ENCODE peak calls at places on chromosomes 12 and 14, in eight cellular contexts. Z, K, R, X, I, G, S and C are unnamed samples. For H3K4me1, the result is how much of the 10 kb centered on the place peaks cover.

GRCh38 chr12:66636771-66637170 is 42.1 kb downstream of the GRIP1 start:
- DNase-seq in G (peak), R (no peak), S (peak), X (no peak), Z (no peak), K (peak), I (no peak), C (no peak)

GRCh38 chr12:107448198-107448597 is 237.4 kb upstream of the PWP1 start:
- DNase-seq in I (peak), S (no peak), Z (peak), R (no peak), G (no peak), X (peak), K (peak), C (no peak)

GRCh38 chr12:30622509-30622908 is 73.2 kb downstream of the IPO8 start:
- DNase-seq in I (peak), G (no peak), K (no peak), S (no peak), Z (no peak), R (no peak), X (peak), C (no peak)

GRCh38 chr12:21980544-21980943 is 39.3 kb upstream of the ABCC9 start:
- DNase-seq in X (no peak), I (no peak), R (no peak), Z (no peak), S (no peak), G (no peak), K (no peak), C (no peak)

GRCh38 chr14:61992139-61992538 is 229.9 kb downstream of the SNAPC1 start:
- DNase-seq in Z (peak), G (no peak), X (no peak), K (peak), S (no peak), I (no peak), R (no peak), C (no peak)

GRCh38 chr12:113104953-113105510 is 30.5 kb downstream of the RASAL1 start:
- DNase-seq in K (no peak), X (no peak), Z (no peak), S (no peak), G (no peak), R (no peak), I (no peak), C (no peak)

GRCh38 chr12:27817761-27818160 is 37.7 kb upstream of the MANSC4 start:
- DNase-seq in R (no peak), I (no peak), G (no peak), K (no peak), X (no peak), Z (no peak), S (no peak), C (no peak)

GRCh38 chr12:86801439-86801838 is 545.2 kb upstream of the MGAT4C start:
- DNase-seq in G (no peak), R (no peak), K (no peak), I (no peak), S (no peak), X (no peak), Z (no peak), C (no peak)

GRCh38 chr14:67513631-67514108 is 19.4 kb upstream of the PLEKHH1 start:
- DNase-seq in R (no peak), S (no peak), I (no peak), G (no peak), X (no peak), Z (peak), K (no peak), C (no peak)

GRCh38 chr12:67268335-67268895 is 743 bp upstream of the CAND1 start:
- DNase-seq in Z (peak), I (peak), K (peak), S (peak), G (peak), X (peak), R (peak), C (peak)

GRCh38 chr14:81211844-81212243 is 8.9 kb downstream of the GTF2A1 start:
- DNase-seq in X (peak), I (peak), G (peak), Z (no peak), S (peak), K (peak), R (no peak), C (no peak)

GRCh38 chr12:93737457-93738198 is 60.5 kb downstream of the CRADD start:
- DNase-seq in G (no peak), K (no peak), I (no peak), S (no peak), Z (no peak), X (peak), R (no peak), C (no peak)

GRCh38 chr14:31207746-31208545 is at the start of gene HECTD1:
- DNase-seq in G (peak), K (peak), I (peak), Z (peak), X (peak), S (peak), R (peak), C (peak)

GRCh38 chr14:64970776-64971451 is 1.2 kb downstream of the RAB15 start:
- DNase-seq in I (peak), G (no peak), K (no peak), X (peak), Z (peak), R (no peak), S (no peak), C (peak)

GRCh38 chr14:89926709-89927108 is 27.8 kb downstream of the EFCAB11 start:
- DNase-seq in I (no peak), S (no peak), K (no peak), Z (no peak), G (no peak), X (peak), R (no peak), C (no peak)

GRCh38 chr12:122227341-122227740 is 1.5 kb upstream of the DIABLO start:
- DNase-seq in I (no peak), X (no peak), S (no peak), R (no peak), K (no peak), Z (no peak), G (no peak), C (no peak)

GRCh38 chr12:58489394-58489793 is 430.9 kb downstream of the LRIG3 start:
- DNase-seq in Z (no peak), K (no peak), G (no peak), I (no peak), R (no peak), S (no peak), X (no peak), C (no peak)

GRCh38 chr14:79426103-79426755 is 785.1 kb downstream of the DIO2 start:
- DNase-seq in X (no peak), S (no peak), R (no peak), I (no peak), Z (no peak), K (no peak), G (no peak), C (no peak)

GRCh38 chr12:64160718-64161060 is 61.4 kb downstream of the KICS2 start:
- DNase-seq in Z (no peak), R (no peak), G (no peak), S (no peak), X (peak), K (no peak), I (no peak), C (no peak)

GRCh38 chr12:25242981-25243764 is 7.6 kb downstream of the KRAS start:
- DNase-seq in G (no peak), S (no peak), R (no peak), X (peak), I (no peak), K (no peak), Z (peak), C (no peak)

GRCh38 chr14:74955229-74955999 is at the start of gene PGF:
- DNase-seq in G (peak), R (peak), S (peak), Z (peak), X (peak), I (peak), K (peak), C (peak)

GRCh38 chr12:10067259-10067658 is 31.5 kb downstream of the CLEC1A start:
- DNase-seq in G (no peak), Z (no peak), S (no peak), R (no peak), X (no peak), I (no peak), K (no peak), C (no peak)

GRCh38 chr12:9961106-9961505 is 10.1 kb upstream of the CLEC12A start:
- DNase-seq in K (no peak), I (no peak), Z (no peak), R (no peak), G (no peak), S (no peak), X (no peak), C (no peak)

GRCh38 chr12:93894391-93895095 is 217.4 kb downstream of the CRADD start:
- DNase-seq in G (peak), S (peak), K (no peak), I (no peak), R (peak), Z (peak), X (peak), C (peak)

GRCh38 chr12:47038270-47038748 is 41.1 kb upstream of the PCED1B start:
- DNase-seq in R (no peak), G (no peak), Z (no peak), X (no peak), S (no peak), I (peak), K (no peak), C (no peak)

GRCh38 chr12:86914716-86915115 is 658.5 kb upstream of the MGAT4C start:
- DNase-seq in I (peak), G (no peak), K (peak), S (no peak), R (no peak), Z (no peak), X (peak), C (no peak)

GRCh38 chr12:115926037-115926670 is 351.3 kb downstream of the MED13L start:
- DNase-seq in I (no peak), X (no peak), G (no peak), Z (no peak), R (no peak), S (no peak), K (no peak), C (no peak)

GRCh38 chr12:109632299-109632698 is 58.7 kb downstream of the MVK start:
- DNase-seq in S (no peak), X (no peak), K (no peak), R (no peak), G (no peak), Z (no peak), I (no peak), C (no peak)

GRCh38 chr12:83971781-83972180 is 940.8 kb downstream of the SLC6A15 start:
- DNase-seq in G (no peak), X (peak), R (no peak), I (no peak), Z (no peak), S (no peak), K (no peak), C (no peak)

GRCh38 chr12:119320678-119321077 is 13.9 kb upstream of the CCDC60 start:
- DNase-seq in I (no peak), R (no peak), Z (no peak), K (no peak), S (no peak), G (no peak), X (no peak), C (no peak)

GRCh38 chr12:111425655-111426054 is 19.9 kb downstream of the SH2B3 start:
- DNase-seq in R (no peak), I (no peak), K (no peak), S (no peak), Z (no peak), X (no peak), G (no peak), C (no peak)
- H3K4me1 ChIP-seq in R (under half), I (under half), K (under half), S (half or more), Z (half or more), X (under half), G (under half), C (under half)

GRCh38 chr14:91021991-91022621 is 38.3 kb downstream of the RPS6KA5 start:
- DNase-seq in K (no peak), R (no peak), X (peak), Z (no peak), G (no peak), I (no peak), S (no peak), C (no peak)
- H3K4me3 ChIP-seq in K (no peak), R (no peak), X (peak), Z (peak), G (peak), I (peak), S (no peak), C (peak)

DNA sequence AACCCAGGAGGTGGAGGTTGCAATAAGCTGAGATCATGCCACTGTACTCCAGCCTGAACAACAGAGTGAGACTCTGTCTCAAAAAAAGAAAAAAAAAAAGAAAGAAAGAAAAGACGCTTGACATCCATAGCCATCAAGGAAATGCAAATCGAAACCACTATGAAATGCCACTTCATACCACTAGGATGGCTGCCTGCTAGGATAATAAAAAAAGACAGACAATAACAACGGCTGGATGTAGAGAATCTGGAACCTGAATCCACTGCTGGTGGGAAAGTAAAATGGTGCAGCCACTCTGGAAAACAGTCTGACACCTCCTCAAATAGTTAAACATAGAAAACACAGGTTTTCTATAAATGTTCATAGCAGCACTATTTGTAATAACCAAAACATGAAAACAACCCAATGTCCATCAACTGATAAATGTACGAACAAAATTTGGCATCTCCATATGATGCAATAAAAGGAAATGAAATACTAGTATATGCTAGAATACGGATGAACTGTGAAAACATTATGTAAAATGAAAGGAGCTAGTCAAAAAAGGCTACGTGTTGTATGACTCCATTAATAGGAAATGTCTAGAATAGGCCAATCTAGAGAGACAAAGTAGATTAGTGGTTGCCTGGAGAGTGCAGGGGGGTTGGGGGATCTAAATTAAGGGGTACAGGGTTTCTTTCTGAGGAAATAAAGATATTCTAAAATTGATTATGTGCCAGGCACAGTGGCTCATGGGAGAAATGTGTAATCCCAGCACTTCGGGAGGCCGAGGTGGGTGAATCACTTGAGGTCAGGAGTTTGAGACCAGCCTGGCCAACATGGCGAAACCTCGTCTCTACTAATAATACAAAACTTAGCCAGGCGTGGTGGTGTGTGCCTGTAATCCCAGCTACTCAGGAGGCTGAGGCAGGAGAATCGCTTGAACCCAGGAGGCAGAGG is 9.7 kb downstream of the WSB2 start:
- DNase-seq in R (no peak), G (no peak), Z (no peak), X (peak), I (no peak), S (no peak), K (no peak), C (no peak)
- H3K27ac ChIP-seq in R (peak), G (peak), Z (peak), X (peak), I (peak), S (peak), K (no peak), C (peak)

GRCh38 chr14:103400537-103400936 is 15.3 kb downstream of the MARK3 start:
- DNase-seq in G (no peak), R (no peak), X (no peak), K (no peak), S (no peak), Z (no peak), I (no peak), C (no peak)
- H3K4me1 ChIP-seq in G (half or more), R (half or more), X (half or more), K (under half), S (half or more), Z (under half), I (half or more), C (half or more)

DNA sequence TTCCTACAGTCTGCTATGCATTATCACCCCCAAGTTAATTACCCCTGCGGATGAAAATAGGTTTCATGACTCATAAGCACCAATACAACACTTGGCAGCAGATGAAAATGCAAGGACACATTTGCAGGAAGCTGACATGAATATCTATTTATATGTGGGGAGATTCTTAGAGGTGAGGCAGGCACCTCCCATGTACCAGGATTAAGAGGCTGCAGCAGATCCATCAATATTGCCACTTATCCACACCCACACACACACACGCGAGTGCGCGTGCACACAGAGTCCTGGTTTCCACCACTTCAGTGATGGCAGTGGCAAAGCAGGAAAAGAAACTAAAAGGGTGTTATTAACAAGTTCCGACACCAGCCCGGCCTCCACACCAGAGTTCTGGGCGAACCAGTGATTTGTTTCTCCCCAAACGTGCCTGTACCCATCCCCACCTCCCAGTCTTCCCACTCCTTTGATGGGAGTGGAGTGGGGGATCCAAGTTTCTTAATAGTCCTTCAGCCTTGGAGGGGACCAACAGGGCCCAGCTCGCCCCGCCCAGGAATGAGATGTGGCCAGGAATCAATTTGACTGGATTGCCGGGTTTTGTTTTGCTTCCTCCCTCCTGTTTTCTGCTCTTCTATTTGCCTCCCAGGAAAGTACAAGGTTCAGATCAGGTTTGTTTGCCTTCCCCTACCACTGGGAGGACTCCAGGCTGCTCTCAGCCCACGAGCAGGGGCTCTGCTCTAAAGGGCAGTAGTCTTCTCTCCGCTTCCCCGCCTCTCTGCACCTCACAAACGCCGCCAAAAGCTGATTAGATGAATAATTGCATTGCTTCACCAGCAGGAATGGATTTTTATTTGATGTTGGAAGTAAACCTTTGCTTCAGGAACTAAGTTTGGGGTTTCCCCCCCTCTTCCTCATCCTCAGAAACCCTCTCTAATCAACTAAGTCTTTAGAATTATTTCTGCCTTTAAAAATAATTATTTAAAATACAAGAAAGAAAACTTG is 5.2 kb downstream of the IRF2BPL start:
- DNase-seq in G (no peak), I (peak), S (no peak), Z (peak), K (peak), X (peak), R (no peak), C (no peak)
- H3K4me3 ChIP-seq in G (peak), I (peak), S (no peak), Z (peak), K (no peak), X (peak), R (peak), C (peak)

GRCh38 chr12:71708658-71709057 is 22.8 kb downstream of the TMEM19 start:
- DNase-seq in I (no peak), G (no peak), K (no peak), S (no peak), X (peak), R (no peak), Z (no peak), C (no peak)
- H3K27ac ChIP-seq in I (no peak), G (no peak), K (no peak), S (no peak), X (no peak), R (no peak), Z (no peak), C (no peak)

GRCh38 chr12:54381136-54381535 is 3.4 kb downstream of the ZNF385A start:
- DNase-seq in I (no peak), K (no peak), Z (no peak), X (no peak), R (no peak), G (no peak), S (no peak), C (no peak)

GRCh38 chr12:54385251-54385914 is 850 bp upstream of the ZNF385A start:
- DNase-seq in K (peak), G (no peak), S (no peak), R (no peak), I (no peak), X (no peak), Z (no peak), C (peak)

GRCh38 chr12:54384591-54385041 is at the start of gene ZNF385A:
- DNase-seq in I (no peak), Z (no peak), R (no peak), X (no peak), K (no peak), S (no peak), G (no peak), C (peak)

GRCh38 chr12:54379401-54380201 is 4.9 kb downstream of the ZNF385A start:
- DNase-seq in K (peak), S (peak), Z (peak), R (peak), I (peak), G (peak), X (peak), C (peak)

GRCh38 chr12:54383041-54383609 is 1.4 kb downstream of the ZNF385A start:
- DNase-seq in S (no peak), R (no peak), X (peak), Z (no peak), I (peak), G (no peak), K (no peak), C (no peak)
- H3K4me1 ChIP-seq in S (under half), R (under half), X (under half), Z (under half), I (under half), G (half or more), K (half or more), C (under half)